ENCODE peak calls at places on chromosomes 3 and 15, in four cellular contexts. P is NCI-H526, J is KG1, O is kidney. T is an unnamed sample.

GRCh38 chr3:161551697-161552096 is 55.1 kb downstream of the OTOL1 start:
- DNase-seq in O (no peak), P (no peak), J (no peak), T (no peak)

GRCh38 chr3:14216257-14217048 is 37.8 kb downstream of the LSM3 start:
- DNase-seq in O (no peak), P (no peak), J (no peak), T (peak; percentile 39)

GRCh38 chr3:174951023-174951422 is 91.9 kb downstream of the NAALADL2 start:
- DNase-seq in O (no peak), J (no peak), P (no peak), T (no peak)

GRCh38 chr15:57640935-57641682 is 49.4 kb downstream of the MYZAP start:
- DNase-seq in O (no peak), P (peak; percentile 13), J (no peak), T (peak; percentile 26)

GRCh38 chr15:82936966-82937647 is 15.4 kb downstream of the HOMER2 start:
- DNase-seq in J (no peak), O (no peak), P (no peak), T (peak; percentile 79)

GRCh38 chr15:92724144-92724543 is 68.6 kb upstream of the FAM174B start:
- DNase-seq in J (no peak), O (no peak), P (no peak), T (peak; percentile 65)

GRCh38 chr3:43638594-43639447 is 17.0 kb upstream of the ANO10 start:
- DNase-seq in P (no peak), J (no peak), O (no peak), T (no peak)

GRCh38 chr3:160451602-160452001 is 2.0 kb upstream of the TRIM59 start:
- DNase-seq in J (no peak), P (no peak), O (no peak), T (no peak)

GRCh38 chr3:18114894-18115293 is 310.2 kb downstream of the SATB1 start:
- DNase-seq in P (no peak), O (no peak), J (no peak), T (no peak)

GRCh38 chr3:44114142-44114541 is 127.5 kb upstream of the TOPAZ1 start:
- DNase-seq in P (no peak), O (no peak), J (no peak), T (peak; percentile 13)

GRCh38 chr3:59085976-59086375 is 36.2 kb upstream of the CFAP20DC start:
- DNase-seq in J (no peak), O (no peak), P (no peak), T (no peak)

GRCh38 chr3:104291437-104291851 is 1075.3 kb upstream of the ALCAM start:
- DNase-seq in O (no peak), J (no peak), P (no peak), T (no peak)

GRCh38 chr3:113719294-113719693 is 22.9 kb upstream of the USF3 start:
- DNase-seq in P (no peak), O (no peak), J (no peak), T (no peak)

GRCh38 chr3:69791111-69791510 is 51.8 kb downstream of the MITF start:
- DNase-seq in P (no peak), J (no peak), O (peak; percentile 88), T (no peak)

GRCh38 chr15:25582886-25583285 is 144.1 kb upstream of the UBE3A start:
- DNase-seq in J (no peak), P (no peak), O (no peak), T (no peak)

T was measured in HepG2.